ENCODE peak calls at places on chromosomes 6 and 20, in eight cellular contexts. Q is colonic mucosa, J is HCT116, D is A549, K is cardiac muscle cell, S is aorta, O is H7, R is spleen. B is an unnamed sample.
A peak's percentile ranks its signal among the peaks of the same experiment; 100 is the strongest.

GRCh38 chr6:33632603-33633039 is 11.5 kb downstream of the ITPR3 start:
- DNase-seq in R (peak; percentile 82), J (peak; percentile 37), Q (peak; percentile 72), S (no peak), K (peak; percentile 63), O (peak; percentile 95), D (peak; percentile 58), B (no peak)

GRCh38 chr20:63829943-63830820 is 882 bp downstream of the ZBTB46 start:
- DNase-seq in J (no peak), K (peak; percentile 49), O (peak; percentile 93), Q (no peak), S (no peak), D (no peak), R (no peak), B (no peak)

GRCh38 chr6:44642870-44643522 is 255.5 kb downstream of the CDC5L start:
- DNase-seq in K (no peak), R (no peak), S (no peak), Q (no peak), D (no peak), O (no peak), J (no peak), B (no peak)

GRCh38 chr6:43868467-43868866 is 98.5 kb downstream of the VEGFA start:
- DNase-seq in K (no peak), S (no peak), R (peak; percentile 21), Q (no peak), J (no peak), O (no peak), D (no peak), B (no peak)

GRCh38 chr6:95293257-95293656 is 284.1 kb upstream of the MANEA start:
- DNase-seq in J (no peak), K (no peak), D (no peak), Q (no peak), O (no peak), S (no peak), R (no peak), B (no peak)

GRCh38 chr6:48813821-48814220 is 649.2 kb downstream of the MMUT start:
- DNase-seq in R (no peak), S (no peak), D (no peak), J (no peak), K (no peak), Q (no peak), O (no peak), B (no peak)

GRCh38 chr6:143761103-143761502 is 82.0 kb upstream of the LTV1 start:
- DNase-seq in S (no peak), Q (no peak), R (no peak), K (no peak), J (no peak), O (no peak), D (no peak), B (no peak)

GRCh38 chr6:138865480-138866101 is 69.7 kb downstream of the ECT2L start:
- DNase-seq in S (no peak), Q (no peak), R (no peak), J (no peak), K (no peak), O (no peak), D (no peak), B (no peak)

GRCh38 chr20:15703171-15703911 is 869.9 kb downstream of the KIF16B start:
- DNase-seq in K (no peak), R (no peak), S (no peak), O (no peak), Q (no peak), D (peak; percentile 36), J (no peak), B (peak; percentile 38)

GRCh38 chr6:73823046-73823735 is 127.2 kb downstream of the CD109 start:
- DNase-seq in S (no peak), K (peak; percentile 3), R (no peak), D (no peak), O (no peak), J (no peak), Q (no peak), B (no peak)

GRCh38 chr6:105184921-105185320 is 5.1 kb upstream of the POPDC3 start:
- DNase-seq in O (no peak), Q (no peak), R (no peak), J (no peak), S (no peak), K (no peak), D (no peak), B (no peak)

DNA sequence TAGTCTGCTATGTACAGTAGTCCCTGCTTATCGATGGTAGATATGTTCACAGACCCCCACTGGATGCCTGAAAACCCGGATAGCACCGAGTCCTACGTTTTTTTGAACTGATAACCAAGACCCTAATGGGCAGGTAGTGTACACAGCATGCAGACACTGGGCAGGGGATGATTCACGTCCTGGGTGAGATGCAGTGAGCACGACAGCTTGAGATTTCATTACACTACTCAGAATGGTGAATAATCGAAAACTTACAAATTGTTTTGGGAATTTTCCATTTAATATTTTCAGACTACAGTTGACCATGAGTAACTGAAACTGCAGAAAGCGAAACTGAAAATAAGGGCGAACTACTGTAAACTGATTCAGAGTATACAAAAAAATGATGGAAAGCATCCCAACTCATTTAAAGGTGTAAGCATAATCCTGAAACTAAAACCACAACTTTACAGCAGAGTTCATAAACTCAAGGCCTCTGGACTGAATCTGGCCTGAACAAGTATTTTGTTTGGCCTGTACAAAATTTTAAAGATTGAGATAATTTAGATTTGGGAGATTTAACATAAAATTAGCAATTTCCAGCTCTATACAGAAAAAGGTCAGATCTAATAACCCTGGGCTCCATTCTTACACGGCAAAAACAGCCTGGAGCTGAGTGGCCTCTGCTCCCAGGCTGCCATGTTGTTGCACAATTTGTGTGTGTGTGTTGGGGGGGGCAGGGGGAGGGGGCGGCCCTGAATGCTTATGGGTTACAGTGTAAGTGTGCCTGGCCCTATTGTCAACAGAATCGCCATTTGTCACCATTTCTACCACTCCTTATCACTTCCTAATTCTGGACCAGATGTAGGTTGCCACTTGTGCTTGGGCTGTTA is 34.9 kb downstream of the RNF24 start:
- DNase-seq in K (no peak), J (no peak), O (peak; percentile 11), S (no peak), D (peak; percentile 59), Q (no peak), R (no peak), B (no peak)
- H3K4me3 ChIP-seq in K (no peak overlapping the region), J (no peak overlapping the region), O (no peak overlapping the region), S (peak overlapping the region; percentile 73), D (peak overlapping the region; percentile 36), Q (peak overlapping the region; percentile 13), R (peak overlapping the region; percentile 19), B (no peak overlapping the region)

GRCh38 chr6:158085261-158086053 is 82.6 kb downstream of the SERAC1 start:
- DNase-seq in O (peak; percentile 8), D (no peak), J (no peak), R (no peak), K (no peak), S (no peak), Q (no peak), B (no peak)

GRCh38 chr6:158086706-158087518 is 81.2 kb downstream of the SERAC1 start:
- DNase-seq in S (peak; percentile 85), D (no peak), K (no peak), J (no peak), Q (no peak), R (no peak), O (peak; percentile 41), B (no peak)

GRCh38 chr6:158087519-158087867 is 80.6 kb downstream of the SERAC1 start:
- DNase-seq in K (no peak), J (no peak), O (no peak), R (no peak), D (no peak), S (no peak), Q (no peak), B (no peak)

GRCh38 chr6:158083687-158084325 is 84.3 kb downstream of the SERAC1 start:
- DNase-seq in R (no peak), S (no peak), J (no peak), O (peak; percentile 9), Q (no peak), D (no peak), K (no peak), B (no peak)

GRCh38 chr6:158086054-158086705 is 81.9 kb downstream of the SERAC1 start:
- DNase-seq in S (no peak), J (no peak), O (no peak), K (no peak), Q (no peak), D (no peak), R (no peak), B (peak; percentile 25)
- H3K4me3 ChIP-seq in S (no peak overlapping the region), J (no peak overlapping the region), O (no peak overlapping the region), K (no peak overlapping the region), Q (no peak overlapping the region), D (no peak overlapping the region), R (no peak overlapping the region), B (no peak overlapping the region)

GRCh38 chr6:136103763-136104311 is 146.3 kb downstream of the MTFR2 start:
- DNase-seq in J (no peak), D (no peak), Q (peak; percentile 27), K (peak; percentile 97), S (no peak), R (no peak), O (peak; percentile 11), B (no peak)

GRCh38 chr6:136104556-136104955 is 145.6 kb downstream of the MTFR2 start:
- DNase-seq in J (no peak), Q (no peak), S (no peak), K (no peak), R (no peak), D (no peak), O (no peak), B (no peak)

GRCh38 chr6:136108591-136108990 is 141.5 kb downstream of the MTFR2 start:
- DNase-seq in R (no peak), K (no peak), O (no peak), J (no peak), Q (no peak), S (no peak), D (no peak), B (no peak)

DNA sequence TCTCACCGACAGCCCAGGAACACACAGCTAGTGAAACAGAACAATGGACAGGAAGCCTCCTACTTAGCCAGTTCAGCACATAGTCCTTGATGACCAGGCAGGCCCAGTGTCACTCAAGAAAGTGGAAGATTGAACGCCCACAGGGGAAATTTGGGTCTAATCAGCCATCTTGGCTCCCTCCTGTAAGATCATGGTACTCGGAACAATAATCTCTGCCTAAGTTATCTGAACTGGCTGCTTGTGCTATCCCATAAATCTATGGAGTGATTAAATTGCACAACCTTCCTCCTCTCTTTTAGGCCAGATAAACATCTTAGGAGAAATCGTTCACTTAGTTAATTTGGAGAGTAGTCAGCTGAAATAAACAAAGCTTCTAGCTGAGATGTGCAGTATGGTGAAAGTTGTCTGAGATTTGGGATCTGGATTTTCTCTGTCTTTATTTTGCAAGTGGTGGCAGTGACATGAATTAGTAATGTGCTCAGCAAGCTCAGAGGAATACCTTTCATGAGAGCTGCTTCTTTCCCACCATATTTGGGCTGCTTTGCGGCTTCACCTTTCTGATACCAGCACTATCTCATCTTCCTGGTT is 146.9 kb downstream of the MTFR2 start:
- DNase-seq in D (no peak), K (peak; percentile 40), Q (no peak), R (no peak), S (no peak), O (no peak), J (no peak), B (no peak)
- H3K4me3 ChIP-seq in D (no peak overlapping the region), K (no peak overlapping the region), Q (no peak overlapping the region), R (no peak overlapping the region), S (no peak overlapping the region), O (no peak overlapping the region), J (no peak overlapping the region), B (no peak overlapping the region)

GRCh38 chr6:51214442-51214841 is 395.8 kb downstream of the TFAP2B start:
- DNase-seq in J (no peak), D (no peak), S (no peak), Q (no peak), O (no peak), K (no peak), R (no peak), B (no peak)
- H3K4me3 ChIP-seq in J (no peak overlapping the region), D (no peak overlapping the region), S (no peak overlapping the region), Q (no peak overlapping the region), O (no peak overlapping the region), K (no peak overlapping the region), R (no peak overlapping the region), B (no peak overlapping the region)

B was measured in skeletal muscle cell.